ENCODE peak calls at places on chromosomes 3 and 15, in nine cellular contexts. One of them, this sample, is unnamed.
A peak's percentile ranks its signal among the peaks of the same experiment; 100 is the strongest.

GRCh38 chr3:37183375-37183831 is 9.0 kb upstream of the LRRFIP2 start:
- DNase-seq in cardiac fibroblast: peak; percentile 98
- DNase-seq in posterior cingulate gyrus: no peak
- DNase-seq in AG09309: peak; percentile 87
- DNase-seq in foreskin melanocyte: peak; percentile 92
- DNase-seq in GM04503: peak; percentile 94
- DNase-seq in stimulated activated naive CD8-positive, alpha-beta T cell treated with anti-CD3 and anti-CD28 coated beads, Interleukin-15, Interleukin-2, amounts not matched to agents 100 U/mL and 50 U/mL, for 24 hours: no peak
- DNase-seq in HFF-Myc: peak; percentile 69
- DNase-seq in epithelial cell of prostate: peak; percentile 94
- DNase-seq in this sample: peak; percentile 90

GRCh38 chr15:51692154-51692553 is 10.9 kb downstream of the SCG3 start:
- DNase-seq in cardiac fibroblast: no peak
- DNase-seq in epithelial cell of prostate: no peak
- DNase-seq in AG09309: no peak
- DNase-seq in stimulated activated naive CD8-positive, alpha-beta T cell treated with anti-CD3 and anti-CD28 coated beads, Interleukin-15, Interleukin-2, amounts not matched to agents 100 U/mL and 50 U/mL, for 24 hours: no peak
- DNase-seq in posterior cingulate gyrus: no peak
- DNase-seq in HFF-Myc: no peak
- DNase-seq in GM04503: no peak
- DNase-seq in foreskin melanocyte: no peak
- DNase-seq in this sample: no peak

GRCh38 chr3:195139876-195140240 is 131.1 kb downstream of the XXYLT1 start:
- DNase-seq in cardiac fibroblast: peak; percentile 70
- DNase-seq in posterior cingulate gyrus: no peak
- DNase-seq in AG09309: no peak
- DNase-seq in foreskin melanocyte: no peak
- DNase-seq in stimulated activated naive CD8-positive, alpha-beta T cell treated with anti-CD3 and anti-CD28 coated beads, Interleukin-15, Interleukin-2, amounts not matched to agents 100 U/mL and 50 U/mL, for 24 hours: no peak
- DNase-seq in GM04503: no peak
- DNase-seq in HFF-Myc: no peak
- DNase-seq in epithelial cell of prostate: peak; percentile 41
- DNase-seq in this sample: no peak

GRCh38 chr3:146493221-146493620 is 23.9 kb upstream of the PLSCR2 start:
- DNase-seq in stimulated activated naive CD8-positive, alpha-beta T cell treated with anti-CD3 and anti-CD28 coated beads, Interleukin-15, Interleukin-2, amounts not matched to agents 100 U/mL and 50 U/mL, for 24 hours: no peak
- DNase-seq in HFF-Myc: no peak
- DNase-seq in cardiac fibroblast: peak; percentile 51
- DNase-seq in epithelial cell of prostate: no peak
- DNase-seq in posterior cingulate gyrus: no peak
- DNase-seq in GM04503: no peak
- DNase-seq in foreskin melanocyte: no peak
- DNase-seq in AG09309: no peak
- DNase-seq in this sample: no peak

GRCh38 chr15:28107111-28107893 is 8.2 kb upstream of the OCA2 start:
- DNase-seq in posterior cingulate gyrus: peak; percentile 84
- DNase-seq in foreskin melanocyte: no peak
- DNase-seq in AG09309: no peak
- DNase-seq in epithelial cell of prostate: no peak
- DNase-seq in HFF-Myc: no peak
- DNase-seq in stimulated activated naive CD8-positive, alpha-beta T cell treated with anti-CD3 and anti-CD28 coated beads, Interleukin-15, Interleukin-2, amounts not matched to agents 100 U/mL and 50 U/mL, for 24 hours: no peak
- DNase-seq in GM04503: no peak
- DNase-seq in cardiac fibroblast: peak; percentile 34
- DNase-seq in this sample: no peak

GRCh38 chr3:9649791-9650521 is 651 bp downstream of the MTMR14 start:
- DNase-seq in epithelial cell of prostate: no peak
- DNase-seq in HFF-Myc: no peak
- DNase-seq in AG09309: no peak
- DNase-seq in foreskin melanocyte: no peak
- DNase-seq in stimulated activated naive CD8-positive, alpha-beta T cell treated with anti-CD3 and anti-CD28 coated beads, Interleukin-15, Interleukin-2, amounts not matched to agents 100 U/mL and 50 U/mL, for 24 hours: peak; percentile 8
- DNase-seq in GM04503: no peak
- DNase-seq in posterior cingulate gyrus: no peak
- DNase-seq in cardiac fibroblast: no peak
- DNase-seq in this sample: no peak

GRCh38 chr3:154427685-154428291 is 2.2 kb downstream of the GPR149 start:
- DNase-seq in GM04503: no peak
- DNase-seq in stimulated activated naive CD8-positive, alpha-beta T cell treated with anti-CD3 and anti-CD28 coated beads, Interleukin-15, Interleukin-2, amounts not matched to agents 100 U/mL and 50 U/mL, for 24 hours: no peak
- DNase-seq in foreskin melanocyte: no peak
- DNase-seq in AG09309: no peak
- DNase-seq in cardiac fibroblast: no peak
- DNase-seq in HFF-Myc: no peak
- DNase-seq in posterior cingulate gyrus: peak; percentile 75
- DNase-seq in epithelial cell of prostate: no peak
- DNase-seq in this sample: no peak

GRCh38 chr3:12822725-12823373 is 18.5 kb downstream of the RPL32 start:
- DNase-seq in cardiac fibroblast: peak; percentile 50
- DNase-seq in HFF-Myc: no peak
- DNase-seq in stimulated activated naive CD8-positive, alpha-beta T cell treated with anti-CD3 and anti-CD28 coated beads, Interleukin-15, Interleukin-2, amounts not matched to agents 100 U/mL and 50 U/mL, for 24 hours: no peak
- DNase-seq in epithelial cell of prostate: no peak
- DNase-seq in posterior cingulate gyrus: no peak
- DNase-seq in AG09309: no peak
- DNase-seq in GM04503: no peak
- DNase-seq in foreskin melanocyte: no peak
- DNase-seq in this sample: no peak

GRCh38 chr3:185330644-185331043 is 32.3 kb upstream of the MAP3K13 start:
- DNase-seq in AG09309: no peak
- DNase-seq in HFF-Myc: no peak
- DNase-seq in GM04503: no peak
- DNase-seq in foreskin melanocyte: no peak
- DNase-seq in cardiac fibroblast: no peak
- DNase-seq in epithelial cell of prostate: no peak
- DNase-seq in posterior cingulate gyrus: no peak
- DNase-seq in stimulated activated naive CD8-positive, alpha-beta T cell treated with anti-CD3 and anti-CD28 coated beads, Interleukin-15, Interleukin-2, amounts not matched to agents 100 U/mL and 50 U/mL, for 24 hours: no peak
- DNase-seq in this sample: no peak